ENCODE peak calls at places on chromosome 11, in four cellular contexts. S is A549, K is HCT116, A is GM12891. Z is an unnamed sample.

GRCh38 chr11:123246749-123247497 is 51.9 kb upstream of the CLMP start:
- DNase-seq in S (peak), K (peak), A (peak), Z (peak)

GRCh38 chr11:13302440-13302958 is 24.9 kb downstream of the BMAL1 start:
- DNase-seq in S (no peak), K (no peak), A (no peak), Z (no peak)

GRCh38 chr11:39365809-39366436 is 2093.5 kb downstream of the LRRC4C start:
- DNase-seq in S (no peak), K (no peak), A (no peak), Z (peak)

GRCh38 chr11:48384670-48385069 is 18.4 kb upstream of the OR4C5 start:
- DNase-seq in S (no peak), K (no peak), A (no peak), Z (peak)

GRCh38 chr11:108589136-108589535 is 4.4 kb downstream of the EXPH5 start:
- DNase-seq in S (no peak), K (no peak), A (no peak), Z (no peak)

GRCh38 chr11:27882066-27882697 is 181.9 kb upstream of the BDNF start:
- DNase-seq in S (no peak), K (peak), A (no peak), Z (no peak)

GRCh38 chr11:65432686-65433582 is 10.3 kb downstream of the NEAT1 start:
- DNase-seq in S (no peak), K (no peak), A (no peak), Z (peak)

GRCh38 chr11:134654161-134654915 is 242.3 kb upstream of the B3GAT1 start:
- DNase-seq in S (no peak), K (no peak), A (no peak), Z (no peak)

GRCh38 chr11:12270215-12270797 is 107.1 kb upstream of the PARVA start:
- DNase-seq in S (no peak), K (no peak), A (no peak), Z (peak)

GRCh38 chr11:17250561-17251350 is 25.8 kb upstream of the NUCB2 start:
- DNase-seq in S (no peak), K (no peak), A (no peak), Z (no peak)

GRCh38 chr11:105719073-105719846 is 109.4 kb downstream of the GRIA4 start:
- DNase-seq in S (peak), K (peak), A (no peak), Z (no peak)

GRCh38 chr11:134313821-134314607 is 17.8 kb upstream of the GLB1L2 start:
- DNase-seq in S (no peak), K (no peak), A (no peak), Z (no peak)

GRCh38 chr11:19938051-19938856 is 222.0 kb downstream of the DBX1 start:
- DNase-seq in S (peak), K (peak), A (peak), Z (peak)

GRCh38 chr11:120780239-120780638 is 243.7 kb upstream of the TBCEL start:
- DNase-seq in S (no peak), K (no peak), A (no peak), Z (no peak)

GRCh38 chr11:9065614-9066431 is 25.6 kb downstream of the SCUBE2 start:
- DNase-seq in S (no peak), K (no peak), A (no peak), Z (no peak)

GRCh38 chr11:71441251-71441650 is 6.9 kb downstream of the DHCR7 start:
- DNase-seq in S (no peak), K (no peak), A (no peak), Z (no peak)

GRCh38 chr11:122780296-122780949 is 57.9 kb upstream of the CRTAM start:
- DNase-seq in S (no peak), K (no peak), A (no peak), Z (no peak)

GRCh38 chr11:113104390-113105251 is 143.4 kb downstream of the NCAM1 start:
- DNase-seq in S (no peak), K (no peak), A (no peak), Z (no peak)

GRCh38 chr11:120303004-120303637 is 22.0 kb upstream of the TLCD5 start:
- DNase-seq in S (peak), K (peak), A (peak), Z (peak)

GRCh38 chr11:17230867-17231851 is 23.4 kb upstream of the PIK3C2A start:
- DNase-seq in S (no peak), K (no peak), A (no peak), Z (no peak)

GRCh38 chr11:47057374-47057773 is 119.3 kb downstream of the ARFGAP2 start:
- DNase-seq in S (no peak), K (no peak), A (no peak), Z (peak)

GRCh38 chr11:116928845-116929244 is 91.4 kb upstream of the APOA1 start:
- DNase-seq in S (no peak), K (no peak), A (no peak), Z (no peak)

GRCh38 chr11:69839516-69839915 is 20.3 kb upstream of the FGF3 start:
- DNase-seq in S (no peak), K (no peak), A (no peak), Z (no peak)

GRCh38 chr11:36273110-36273509 is 16.1 kb downstream of the COMMD9 start:
- DNase-seq in S (no peak), K (no peak), A (no peak), Z (no peak)

GRCh38 chr11:118238947-118239346 is 13.2 kb downstream of the MPZL3 start:
- DNase-seq in S (no peak), K (no peak), A (no peak), Z (no peak)

GRCh38 chr11:118243993-118244762 is 8.0 kb downstream of the MPZL3 start:
- DNase-seq in S (no peak), K (no peak), A (no peak), Z (no peak)

GRCh38 chr11:118243161-118243560 is 9.0 kb downstream of the MPZL3 start:
- DNase-seq in S (no peak), K (no peak), A (no peak), Z (no peak)

GRCh38 chr11:118239509-118239908 is 12.7 kb downstream of the MPZL3 start:
- DNase-seq in S (no peak), K (no peak), A (no peak), Z (no peak)

GRCh38 chr11:118241191-118242098 is 10.7 kb downstream of the MPZL3 start:
- DNase-seq in S (no peak), K (peak), A (no peak), Z (peak)
- TF ChIP-seq POLR2A in S (no peak), K (no peak), A (no peak), Z (no peak)

DNA sequence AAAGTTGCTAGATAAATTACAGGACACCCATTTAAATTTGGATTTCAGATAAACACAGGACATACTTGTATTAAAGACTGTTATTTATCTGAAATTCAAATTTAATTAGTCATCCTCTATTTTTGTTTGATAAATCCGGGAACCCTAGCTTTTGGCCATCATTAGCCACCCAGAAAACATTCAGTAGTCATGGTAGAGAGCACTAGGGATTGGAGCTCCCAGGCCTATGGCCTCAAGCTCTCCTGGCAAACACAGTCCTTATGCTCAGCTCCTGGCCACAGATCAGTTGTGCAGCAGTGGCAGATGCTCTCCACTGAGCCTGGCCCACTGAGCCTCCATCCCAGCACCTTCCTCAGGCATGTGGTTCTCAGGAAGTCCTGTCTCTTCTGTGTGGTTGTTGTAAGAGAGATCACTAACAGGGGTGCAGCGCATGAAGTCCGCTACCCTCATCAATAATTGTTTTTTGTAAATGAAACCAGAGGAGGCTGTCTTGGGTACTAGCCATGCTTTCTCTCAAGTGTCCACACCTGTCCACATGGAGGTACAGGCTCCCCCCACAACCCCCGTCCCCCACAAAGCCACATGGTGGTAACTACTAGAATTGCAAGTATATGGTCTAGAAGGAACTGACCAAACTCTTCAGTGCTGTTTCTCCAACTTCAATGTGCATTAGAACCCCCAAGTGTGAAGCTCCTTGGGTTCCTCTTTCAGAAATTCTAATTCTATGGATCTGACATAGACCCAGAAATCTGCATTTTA is 1.1 kb upstream of the IRAG1 start:
- DNase-seq in S (no peak), K (no peak), A (no peak), Z (no peak)
- TF ChIP-seq POLR2A in S (no peak), K (no peak), A (no peak), Z (no peak)

GRCh38 chr11:126113515-126113957 is 50.9 kb upstream of the CDON start:
- DNase-seq in S (peak), K (peak), A (no peak), Z (peak)
- TF ChIP-seq POLR2A in S (no peak), K (no peak), A (no peak), Z (no peak)

GRCh38 chr11:117985953-117986887 is at the start of gene IL10RA:
- DNase-seq in S (peak), K (peak), A (peak), Z (peak)
- TF ChIP-seq POLR2A in S (no peak), K (no peak), A (peak), Z (peak)

GRCh38 chr11:74171630-74172465 is 759 bp downstream of the PPME1 start:
- DNase-seq in S (no peak), K (no peak), A (no peak), Z (peak)

GRCh38 chr11:74169736-74170458 is 905 bp downstream of the C2CD3 start:
- DNase-seq in S (no peak), K (no peak), A (no peak), Z (peak)

GRCh38 chr11:74168838-74169237 is 2.0 kb downstream of the C2CD3 start:
- DNase-seq in S (no peak), K (no peak), A (no peak), Z (no peak)

GRCh38 chr11:74175923-74176322 is 4.8 kb downstream of the PPME1 start:
- DNase-seq in S (no peak), K (no peak), A (no peak), Z (peak)

GRCh38 chr11:74170694-74171629 is at the start of the genes C2CD3 and PPME1:
- DNase-seq in S (peak), K (peak), A (peak), Z (peak)
- TF ChIP-seq POLR2A in S (peak), K (peak), A (peak), Z (peak)

DNA sequence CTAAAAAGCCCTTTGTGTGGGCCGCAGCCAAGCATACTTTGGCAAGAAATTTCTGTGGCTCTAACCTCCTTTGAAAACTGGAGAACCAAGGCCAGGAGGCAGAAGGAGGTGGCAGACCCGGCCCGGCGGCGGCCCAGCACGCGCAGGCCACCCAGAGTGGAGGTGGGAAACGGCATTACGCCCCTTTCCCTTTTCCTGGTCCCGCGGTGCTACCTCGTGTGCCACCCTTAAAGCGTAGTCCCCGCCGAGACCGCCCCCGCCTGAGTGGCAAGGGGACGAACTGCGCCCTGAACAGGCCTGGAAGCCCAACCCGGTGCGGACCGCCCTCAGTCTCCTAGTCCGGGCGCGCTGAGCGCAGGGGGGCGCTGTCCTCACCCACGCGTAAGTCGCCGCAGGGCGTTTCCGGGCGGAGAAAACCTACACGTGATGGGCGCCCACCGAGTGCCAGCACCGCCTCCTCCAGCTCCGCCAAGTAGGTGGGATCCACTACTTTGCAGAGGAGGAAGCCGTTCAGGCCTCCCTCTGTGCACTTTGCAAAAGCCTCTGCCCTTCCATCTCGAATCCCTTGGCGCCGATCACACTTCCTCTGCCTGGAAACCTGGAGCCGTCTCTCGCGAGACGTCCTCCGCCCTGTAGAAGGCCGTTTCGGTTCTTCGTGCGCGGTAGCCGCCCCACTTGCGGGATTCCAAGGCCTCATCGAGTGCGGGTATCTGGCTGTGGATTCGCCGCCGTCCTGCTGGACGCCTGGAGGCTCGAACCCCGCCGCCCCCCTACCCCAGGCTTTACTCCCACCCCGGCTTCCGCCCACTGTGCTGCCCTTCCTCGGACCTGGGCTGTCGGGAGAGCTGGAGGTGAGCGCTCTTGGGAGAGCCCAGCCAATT is at the start of gene ACCS:
- DNase-seq in S (peak), K (peak), A (peak), Z (peak)
- TF ChIP-seq POLR2A in S (peak), K (peak), A (peak), Z (peak)

GRCh38 chr11:1572200-1573076 is at the start of gene DUSP8:
- DNase-seq in S (peak), K (peak), A (peak), Z (peak)

GRCh38 chr11:1570531-1570895 is 1.6 kb downstream of the DUSP8 start:
- DNase-seq in S (no peak), K (no peak), A (no peak), Z (no peak)

GRCh38 chr11:1571760-1572199 is 291 bp downstream of the DUSP8 start:
- DNase-seq in S (no peak), K (no peak), A (no peak), Z (no peak)

GRCh38 chr11:1570001-1570453 is 2.0 kb downstream of the DUSP8 start:
- DNase-seq in S (no peak), K (no peak), A (no peak), Z (no peak)

DNA sequence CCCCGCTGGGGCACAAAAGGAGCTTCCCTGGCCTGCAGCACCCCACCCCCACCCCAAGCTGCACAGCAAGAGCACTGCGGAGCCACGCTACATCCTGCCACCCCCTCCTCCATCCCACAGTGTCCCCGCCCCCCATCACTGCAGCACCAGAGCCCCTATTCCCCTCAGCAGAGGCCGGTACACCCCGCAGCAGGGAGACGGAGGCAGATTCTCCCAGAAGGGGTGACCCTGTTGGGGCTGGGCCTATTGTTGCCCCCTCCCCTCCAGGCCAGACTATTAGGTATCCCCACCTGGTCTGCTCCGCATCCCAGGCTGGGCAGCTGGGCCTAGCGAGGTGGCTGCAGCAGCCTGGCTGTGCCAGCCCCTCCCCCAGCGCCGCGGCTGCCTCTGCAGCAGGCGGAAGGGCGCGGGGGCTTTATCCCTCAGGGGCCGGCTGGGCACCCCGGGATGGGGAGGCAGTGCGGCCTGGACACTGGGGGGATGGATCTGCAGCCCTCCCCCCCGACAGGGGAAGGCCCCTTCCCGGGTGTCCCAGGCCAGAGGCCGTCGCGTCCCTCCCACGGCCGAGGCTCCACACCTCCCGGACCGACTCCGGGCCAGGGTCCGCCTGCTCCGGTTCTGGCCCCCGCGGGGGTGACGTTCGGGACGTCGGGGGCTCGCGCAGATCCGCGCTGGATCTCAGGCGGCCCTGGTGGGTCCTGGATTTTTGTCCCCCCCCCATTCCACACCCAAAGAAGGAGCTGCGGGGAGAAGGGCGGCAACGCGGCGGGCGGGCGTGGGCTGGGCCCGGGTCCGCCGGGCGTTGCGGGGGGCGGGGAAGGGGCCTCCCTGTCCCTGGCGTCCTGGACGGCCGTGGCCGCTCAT is 943 bp downstream of the DUSP8 start:
- DNase-seq in S (no peak), K (no peak), A (no peak), Z (peak)
- TF ChIP-seq POLR2A in S (no peak), K (no peak), A (no peak), Z (no peak)

GRCh38 chr11:64271339-64272132 is 12.9 kb downstream of the BAD start:
- DNase-seq in S (peak), K (no peak), A (peak), Z (peak)
- TF ChIP-seq POLR2A in S (peak), K (no peak), A (peak), Z (peak)

Z was measured in erythroblast.